ENCODE peak calls at places on chromosomes 11 and 22, in four cellular contexts. J, A, W and V are unnamed samples.

GRCh38 chr11:94493146-94493442 is 550 bp downstream of the MRE11 start:
- DNase-seq in J (no peak), A (no peak), W (no peak), V (no peak)

GRCh38 chr11:36953986-36954385 is 355.9 kb upstream of the RAG2 start:
- DNase-seq in J (no peak), A (peak), W (peak), V (no peak)

GRCh38 chr11:63567044-63567840 is 4.1 kb upstream of the PLAAT2 start:
- DNase-seq in J (peak), A (peak), W (peak), V (peak)

GRCh38 chr11:67230406-67230805 is 35.9 kb upstream of the GRK2 start:
- DNase-seq in J (peak), A (no peak), W (no peak), V (no peak)

GRCh38 chr11:78800089-78800690 is 225.5 kb upstream of the NARS2 start:
- DNase-seq in J (no peak), A (peak), W (no peak), V (no peak)

GRCh38 chr22:20526628-20527355 is 19.4 kb downstream of the MED15 start:
- DNase-seq in J (no peak), A (peak), W (peak), V (peak)

GRCh38 chr22:45485271-45485670 is 17.4 kb upstream of the FBLN1 start:
- DNase-seq in J (no peak), A (no peak), W (no peak), V (no peak)

GRCh38 chr11:111586305-111586915 is 15.8 kb upstream of the SIK2 start:
- DNase-seq in J (peak), A (peak), W (peak), V (peak)

GRCh38 chr22:29524440-29525191 is 28.9 kb downstream of the THOC5 start:
- DNase-seq in J (no peak), A (peak), W (peak), V (peak)

GRCh38 chr11:41237386-41237785 is 222.1 kb downstream of the LRRC4C start:
- DNase-seq in J (no peak), A (no peak), W (no peak), V (no peak)

GRCh38 chr22:46777609-46777970 is 15.1 kb downstream of the TBC1D22A start:
- DNase-seq in J (peak), A (no peak), W (no peak), V (no peak)

GRCh38 chr11:31340903-31341572 is 28.5 kb downstream of the DCDC1 start:
- DNase-seq in J (no peak), A (peak), W (peak), V (peak)

GRCh38 chr11:10743354-10744035 is 7.6 kb upstream of the CTR9 start:
- DNase-seq in J (peak), A (no peak), W (no peak), V (no peak)

GRCh38 chr11:60928563-60929001 is 4.3 kb downstream of the TMEM132A start:
- DNase-seq in J (no peak), A (no peak), W (no peak), V (no peak)

GRCh38 chr22:35425971-35426800 is 26.2 kb downstream of the MCM5 start:
- DNase-seq in J (no peak), A (peak), W (peak), V (no peak)

GRCh38 chr11:118003021-118003423 is 16.8 kb downstream of the IL10RA start:
- DNase-seq in J (peak), A (no peak), W (no peak), V (no peak)